ENCODE peak calls at places on chromosomes 11 and 22, in seven cellular contexts. K is nephron progenitor cell, N is fibroblast of lung, C is osteoblast, U is cardiac fibroblast, D is adrenal gland, O is pancreas. R is an unnamed sample.

GRCh38 chr11:75400110-75400865 is 970 bp downstream of the RPS3 start:
- DNase-seq in K (no peak), N (no peak), C (no peak), U (no peak), D (no peak), O (no peak), R (no peak)

GRCh38 chr22:27100789-27101188 is 443.4 kb downstream of the MIAT start:
- DNase-seq in K (peak; percentile 83), N (no peak), C (peak; percentile 86), U (peak; percentile 53), D (no peak), O (no peak), R (peak; percentile 80)

GRCh38 chr11:120170741-120171261 is 32.9 kb upstream of the TRIM29 start:
- DNase-seq in K (no peak), N (no peak), C (no peak), U (no peak), D (no peak), O (no peak), R (peak; percentile 53)

GRCh38 chr11:34600339-34601084 is 20.4 kb upstream of the EHF start:
- DNase-seq in K (no peak), N (no peak), C (no peak), U (peak; percentile 61), D (no peak), O (peak; percentile 86), R (no peak)

GRCh38 chr11:111264646-111265045 is 19.1 kb downstream of the POU2AF2 start:
- DNase-seq in K (no peak), N (no peak), C (no peak), U (no peak), D (no peak), O (no peak), R (no peak)

GRCh38 chr22:36234211-36234610 is 5.1 kb downstream of the APOL2 start:
- DNase-seq in K (no peak), N (no peak), C (no peak), U (no peak), D (no peak), O (no peak), R (no peak)

GRCh38 chr11:74647404-74647803 is 55.0 kb downstream of the POLD3 start:
- DNase-seq in K (no peak), N (peak; percentile 61), C (no peak), U (peak; percentile 21), D (no peak), O (no peak), R (no peak)

GRCh38 chr11:47656284-47656915 is 14.0 kb upstream of the MTCH2 start:
- DNase-seq in K (no peak), N (no peak), C (no peak), U (no peak), D (no peak), O (no peak), R (no peak)

GRCh38 chr22:49152146-49152929 is 675.3 kb downstream of the BRD1 start:
- DNase-seq in K (peak; percentile 75), N (no peak), C (no peak), U (no peak), D (no peak), O (no peak), R (peak; percentile 64)

GRCh38 chr22:27554106-27554814 is 247.3 kb downstream of the MN1 start:
- DNase-seq in K (no peak), N (peak; percentile 69), C (no peak), U (peak; percentile 82), D (peak; percentile 5), O (no peak), R (no peak)

GRCh38 chr11:123268118-123268517 is 73.1 kb upstream of the CLMP start:
- DNase-seq in K (no peak), N (no peak), C (peak; percentile 26), U (no peak), D (no peak), O (no peak), R (no peak)

GRCh38 chr11:13875643-13876042 is 86.9 kb upstream of the SPON1 start:
- DNase-seq in K (peak; percentile 32), N (no peak), C (no peak), U (no peak), D (no peak), O (no peak), R (no peak)

GRCh38 chr11:62928011-62928410 is 6.8 kb upstream of the CHRM1 start:
- DNase-seq in K (no peak), N (no peak), C (no peak), U (no peak), D (no peak), O (no peak), R (no peak)

GRCh38 chr22:24444251-24444650 is 16.9 kb downstream of the ADORA2A start:
- DNase-seq in K (no peak), N (no peak), C (peak; percentile 73), U (no peak), D (no peak), O (no peak), R (no peak)

GRCh38 chr11:1935156-1936071 is 11.7 kb upstream of the MRPL23 start:
- DNase-seq in K (peak; percentile 3), N (no peak), C (peak; percentile 68), U (no peak), D (no peak), O (peak; percentile 68), R (no peak)

GRCh38 chr22:28018461-28018927 is 99.4 kb upstream of the PITPNB start:
- DNase-seq in K (no peak), N (no peak), C (peak; percentile 65), U (no peak), D (no peak), O (no peak), R (no peak)

GRCh38 chr22:23539135-23539838 is 40.8 kb downstream of the IGLL1 start:
- DNase-seq in K (peak; percentile 75), N (peak; percentile 78), C (peak; percentile 76), U (peak; percentile 87), D (peak; percentile 87), O (peak; percentile 91), R (no peak)

GRCh38 chr11:7170431-7170830 is 81.3 kb upstream of the SYT9 start:
- DNase-seq in K (no peak), N (no peak), C (no peak), U (no peak), D (no peak), O (no peak), R (no peak)

GRCh38 chr11:7165911-7166310 is 77.1 kb downstream of the RBMXL2 start:
- DNase-seq in K (no peak), N (no peak), C (no peak), U (no peak), D (no peak), O (no peak), R (no peak)

GRCh38 chr11:7168741-7168990 is 79.9 kb downstream of the RBMXL2 start:
- DNase-seq in K (no peak), N (no peak), C (no peak), U (no peak), D (no peak), O (no peak), R (no peak)

GRCh38 chr11:7167976-7168740 is 79.4 kb downstream of the RBMXL2 start:
- DNase-seq in K (no peak), N (no peak), C (no peak), U (no peak), D (no peak), O (no peak), R (no peak)
- TF ChIP-seq CTCF in K (no peak), N (no peak), C (no peak), U (peak; percentile 1), D (no peak), O (no peak), R (peak; percentile 54)

DNA sequence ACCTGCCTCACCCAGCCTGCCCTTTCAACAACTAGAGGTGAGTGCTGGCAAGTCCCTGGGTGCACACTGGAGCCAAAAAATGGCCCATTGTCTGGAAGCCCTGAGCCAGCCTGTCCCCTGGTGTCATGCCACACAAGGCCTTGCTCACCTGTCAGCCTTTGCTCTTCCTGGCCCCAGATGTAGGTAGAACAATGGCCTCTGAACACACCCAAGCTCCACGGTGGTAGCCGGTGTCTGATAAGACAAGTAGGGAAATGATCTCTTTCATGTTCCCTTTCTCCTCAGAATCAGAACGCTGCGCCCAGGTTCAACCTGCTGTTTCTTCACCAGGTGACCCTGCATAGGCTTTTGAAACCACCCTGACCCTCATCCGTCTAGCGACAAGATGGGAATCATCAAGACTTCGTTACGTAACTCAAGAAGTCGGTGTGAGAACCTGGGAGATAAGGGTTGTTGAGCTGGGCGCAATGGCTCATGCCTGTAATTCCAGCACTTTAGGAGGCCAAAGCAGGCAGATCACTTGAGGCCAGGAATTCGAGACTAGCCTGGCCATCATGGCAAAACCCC is 28.8 kb upstream of the YWHAH start:
- DNase-seq in K (no peak), N (no peak), C (no peak), U (no peak), D (no peak), O (no peak), R (no peak)
- TF ChIP-seq CTCF in K (no peak), N (no peak), C (no peak), U (no peak), D (no peak), O (no peak), R (no peak)

DNA sequence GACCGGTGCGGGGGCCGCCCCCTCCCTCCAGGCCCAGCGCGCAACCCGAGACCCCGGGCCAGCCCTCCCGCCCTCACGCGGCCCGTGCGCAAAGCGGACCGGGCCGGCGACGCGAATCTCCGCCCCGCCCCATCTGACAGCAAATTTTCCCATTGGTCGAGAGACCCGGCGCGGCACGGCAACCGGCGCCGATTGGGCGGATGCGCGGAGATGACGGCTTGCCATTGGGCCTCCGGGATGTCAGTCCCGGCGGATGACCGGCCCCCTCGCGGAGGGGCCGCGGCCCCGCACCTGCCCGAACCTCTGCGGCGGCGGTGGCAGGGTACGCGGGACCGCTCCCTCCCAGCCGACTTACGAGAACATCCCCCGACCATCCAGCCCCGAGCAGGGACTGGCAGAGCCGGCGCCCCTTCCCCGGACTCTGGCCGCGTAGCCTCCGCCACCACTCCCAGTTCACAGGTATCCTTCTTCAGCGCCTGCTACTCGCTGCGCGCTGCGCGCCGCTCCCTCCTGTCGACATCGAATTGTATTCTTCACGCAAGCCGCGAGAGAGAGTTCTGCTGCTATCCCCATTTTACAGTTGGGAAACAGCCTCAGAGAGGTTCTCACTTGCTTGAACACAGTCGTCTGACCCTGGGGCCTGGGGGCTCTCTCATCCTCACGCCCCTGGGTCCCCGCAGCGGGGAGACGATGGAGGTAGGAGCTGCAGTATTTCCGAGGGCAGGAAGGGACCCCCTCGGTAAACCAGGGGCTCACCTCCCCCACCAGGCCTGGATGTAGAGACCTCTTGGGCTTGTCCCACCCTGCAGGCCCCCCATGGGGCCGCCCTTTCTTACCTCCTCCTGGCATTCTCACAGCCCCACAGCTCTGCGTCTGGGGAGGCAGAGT is at the start of gene ARVCF:
- DNase-seq in K (peak; percentile 96), N (peak; percentile 86), C (peak; percentile 100), U (peak; percentile 93), D (peak; percentile 93), O (peak; percentile 98), R (peak; percentile 94)
- TF ChIP-seq CTCF in K (no peak), N (no peak), C (no peak), U (no peak), D (peak; percentile 29), O (peak; percentile 23), R (peak; percentile 56)

DNA sequence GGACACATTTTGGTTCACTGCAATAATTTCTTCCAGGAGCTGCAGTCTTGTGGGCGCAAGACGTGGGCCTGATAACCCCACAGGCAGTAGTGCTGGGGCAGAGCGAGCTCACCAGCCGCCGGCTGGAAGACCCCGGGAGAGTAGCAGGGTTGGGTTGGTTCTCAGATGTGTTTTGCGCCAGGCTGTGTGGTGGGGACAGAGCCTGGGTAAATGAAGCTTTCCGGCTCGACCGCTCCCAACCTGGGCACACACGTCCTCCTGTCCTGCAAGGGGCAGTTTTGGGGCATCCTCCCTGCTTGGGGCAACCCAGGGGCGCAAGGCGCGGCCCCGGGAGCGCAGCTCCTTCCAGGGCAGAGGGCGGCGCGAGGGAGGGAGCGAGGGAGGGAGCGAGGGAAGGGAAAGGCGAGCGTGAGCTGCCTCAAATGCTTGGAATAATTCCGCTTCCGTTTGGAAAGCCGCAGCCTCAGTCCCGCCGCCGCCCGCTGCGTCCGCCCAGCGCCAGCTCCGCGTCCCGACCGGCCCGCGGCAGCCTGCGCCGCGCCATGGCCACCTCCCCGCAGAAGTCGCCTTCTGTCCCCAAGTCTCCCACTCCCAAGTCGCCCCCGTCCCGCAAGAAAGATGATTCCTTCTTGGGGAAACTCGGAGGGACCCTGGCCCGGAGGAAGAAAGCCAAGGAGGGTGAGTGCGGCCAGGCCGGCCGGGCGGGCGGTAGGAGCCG is at the start of gene PARVA:
- DNase-seq in K (peak; percentile 78), N (peak; percentile 78), C (peak; percentile 80), U (peak; percentile 91), D (peak; percentile 69), O (peak; percentile 87), R (peak; percentile 79)
- TF ChIP-seq CTCF in K (no peak), N (no peak), C (no peak), U (peak; percentile 6), D (peak; percentile 38), O (no peak), R (no peak)

R was measured in type B pancreatic cell.